ENCODE peak calls at places on chromosomes 3 and 15, in ten cellular contexts. S is suprapubic skin, T is transverse colon, B is HCT116, U is breast epithelium, M is sigmoid colon, O is GM12878, F is GM23338, N is spleen, P is endothelial cell of umbilical vein. Q is an unnamed sample.
A peak's percentile ranks its signal among the peaks of the same experiment; 100 is the strongest.

GRCh38 chr15:97129684-97130083 is 799.2 kb downstream of the NR2F2 start:
- DNase-seq in O (no peak), T (no peak), M (no peak), U (no peak), S (no peak), N (no peak), F (no peak), B (no peak), P (no peak), Q (no peak)

GRCh38 chr15:99059010-99059981 is 45.6 kb upstream of the SYNM start:
- DNase-seq in F (peak; percentile 92), P (peak; percentile 61), U (peak; percentile 76), M (peak; percentile 96), B (peak; percentile 6), T (peak; percentile 71), S (peak; percentile 88), N (peak; percentile 92), O (no peak), Q (peak; percentile 96)

GRCh38 chr3:131794766-131795381 is 239.9 kb downstream of the CPNE4 start:
- DNase-seq in O (no peak), U (no peak), N (no peak), M (no peak), F (peak; percentile 82), T (no peak), S (no peak), B (peak; percentile 39), P (peak; percentile 58), Q (peak; percentile 24)

GRCh38 chr3:113769551-113769950 is 22.7 kb downstream of the ATP6V1A start:
- DNase-seq in S (no peak), B (no peak), T (no peak), M (no peak), U (no peak), F (no peak), P (peak; percentile 35), O (no peak), N (no peak), Q (no peak)

GRCh38 chr15:80480909-80481308 is 76.7 kb downstream of the ARNT2 start:
- DNase-seq in N (no peak), M (peak; percentile 88), B (no peak), O (no peak), P (no peak), F (peak; percentile 60), T (peak; percentile 22), S (peak; percentile 74), U (no peak), Q (no peak)

GRCh38 chr3:117404153-117404552 is 694.6 kb downstream of the TUSC7 start:
- DNase-seq in O (no peak), B (no peak), S (no peak), M (no peak), U (no peak), N (no peak), T (no peak), P (no peak), F (no peak), Q (no peak)

GRCh38 chr15:57962887-57963286 is 102.6 kb downstream of the ALDH1A2 start:
- DNase-seq in B (no peak), T (no peak), S (no peak), F (no peak), O (no peak), U (no peak), N (no peak), M (no peak), P (no peak), Q (no peak)

GRCh38 chr3:66858656-66859381 is 139.3 kb upstream of the KBTBD8 start:
- DNase-seq in P (no peak), O (no peak), N (no peak), M (no peak), T (no peak), F (peak; percentile 86), U (no peak), B (no peak), S (no peak), Q (peak; percentile 17)

GRCh38 chr15:62758952-62759349 is 283.6 kb upstream of the TPM1 start:
- DNase-seq in S (no peak), M (no peak), N (no peak), F (no peak), T (no peak), U (no peak), B (no peak), P (no peak), O (no peak), Q (no peak)

GRCh38 chr15:62757535-62757934 is 285.0 kb upstream of the TPM1 start:
- DNase-seq in O (no peak), M (no peak), S (no peak), T (no peak), B (no peak), U (no peak), F (no peak), P (no peak), N (no peak), Q (no peak)

GRCh38 chr15:62756995-62757360 is 285.6 kb upstream of the TPM1 start:
- DNase-seq in M (no peak), S (no peak), F (no peak), U (no peak), B (no peak), P (no peak), T (no peak), N (no peak), O (no peak), Q (no peak)

GRCh38 chr15:62756326-62756994 is 286.1 kb upstream of the TPM1 start:
- DNase-seq in O (no peak), S (no peak), P (no peak), U (no peak), M (no peak), N (no peak), B (no peak), F (no peak), T (no peak), Q (peak; percentile 58)

GRCh38 chr15:62758126-62758951 is 284.2 kb upstream of the TPM1 start:
- DNase-seq in S (peak; percentile 76), B (no peak), O (no peak), T (peak; percentile 14), U (no peak), N (no peak), M (peak; percentile 84), P (peak; percentile 38), F (peak; percentile 66), Q (no peak)
- TF ChIP-seq POLR2AphosphoS5 in S (no peak), B (no peak), O (no peak), T (peak; percentile 41), U (peak; percentile 72), N (no peak), M (peak; percentile 34), P (no peak), F (no peak), Q (no peak)

GRCh38 chr15:74801311-74801997 is 11.2 kb upstream of the LMAN1L start:
- DNase-seq in N (no peak), F (no peak), O (no peak), U (no peak), B (no peak), M (no peak), S (no peak), T (no peak), P (no peak), Q (no peak)

GRCh38 chr15:74804935-74805334 is 7.7 kb upstream of the LMAN1L start:
- DNase-seq in F (no peak), P (no peak), S (no peak), U (no peak), T (no peak), N (no peak), M (no peak), B (no peak), O (no peak), Q (no peak)

GRCh38 chr15:74802290-74802689 is 10.3 kb upstream of the LMAN1L start:
- DNase-seq in U (no peak), S (no peak), B (no peak), N (no peak), M (no peak), O (no peak), P (no peak), F (no peak), T (no peak), Q (peak; percentile 85)

GRCh38 chr15:74800559-74801094 is 12.0 kb upstream of the LMAN1L start:
- DNase-seq in F (no peak), M (no peak), N (peak; percentile 87), S (no peak), T (no peak), O (no peak), P (no peak), U (no peak), B (no peak), Q (peak; percentile 75)

GRCh38 chr15:74802862-74803447 is 9.7 kb upstream of the LMAN1L start:
- DNase-seq in O (no peak), M (no peak), U (no peak), N (no peak), T (no peak), F (no peak), P (no peak), B (no peak), S (no peak), Q (peak; percentile 78)
- H3K27ac ChIP-seq in O (no peak overlapping the region), M (no peak overlapping the region), U (no peak overlapping the region), N (no peak overlapping the region), T (no peak overlapping the region), F (no peak overlapping the region), P (no peak overlapping the region), B (no peak overlapping the region), S (no peak overlapping the region), Q (no peak overlapping the region)

GRCh38 chr15:34883633-34884032 is 85.9 kb downstream of the AQR start:
- DNase-seq in F (no peak), T (no peak), M (no peak), P (no peak), S (no peak), O (no peak), N (no peak), U (no peak), B (no peak), Q (no peak)
- H3K36me3 ChIP-seq in F (peaks cover 8% of the 10 kb centered on the region), T (no peaks in the 10 kb centered on the region), M (no peaks in the 10 kb centered on the region), P (peaks cover 2% of the 10 kb centered on the region), S (peaks cover 74% of the 10 kb centered on the region), O (peaks cover 17% of the 10 kb centered on the region), N (peaks cover 100% of the 10 kb centered on the region), U (no peaks in the 10 kb centered on the region), B (peaks cover 16% of the 10 kb centered on the region), Q (peaks cover 85% of the 10 kb centered on the region)

DNA sequence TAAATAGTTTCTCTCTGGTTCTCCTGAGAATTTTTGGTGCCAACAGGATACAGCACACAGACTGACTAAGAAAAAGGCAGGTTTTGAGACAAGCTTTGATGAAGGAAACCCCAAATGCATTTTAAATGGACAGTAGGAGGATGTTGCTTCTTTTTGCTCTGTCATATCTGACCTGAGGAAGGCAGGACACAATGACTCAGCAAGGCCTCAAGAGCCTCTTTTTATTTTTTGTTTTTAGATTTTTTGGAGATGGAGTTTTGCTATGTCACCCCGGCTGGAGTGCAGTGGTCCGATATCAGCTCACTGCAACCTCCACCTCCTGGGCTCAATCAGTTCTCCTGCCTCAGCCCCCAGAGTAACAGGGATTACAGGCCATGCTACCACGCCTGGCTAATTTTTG is 16.9 kb upstream of the KNG1 start:
- DNase-seq in U (no peak), B (no peak), P (no peak), T (no peak), S (no peak), N (no peak), F (no peak), O (no peak), M (no peak), Q (no peak)
- TF ChIP-seq POLR2AphosphoS5 in U (no peak), B (no peak), P (no peak), T (no peak), S (no peak), N (no peak), F (no peak), O (no peak), M (no peak), Q (no peak)